ENCODE peak calls at places on chromosomes 13 and 19, in ten cellular contexts. One of them, this sample, is unnamed.

GRCh38 chr19:49355890-49356289 is 6.3 kb downstream of the TEAD2 start:
- DNase-seq in thoracic aorta: no peak
- DNase-seq in ovary: no peak
- DNase-seq in cardiac muscle cell: no peak
- DNase-seq in GM23248: no peak
- DNase-seq in uterus: peak; percentile 42
- DNase-seq in CD4-positive, CD25-positive, alpha-beta regulatory T cell: no peak
- DNase-seq in heart left ventricle: no peak
- DNase-seq in colonic mucosa: no peak
- DNase-seq in ascending aorta: no peak
- DNase-seq in this sample: no peak

GRCh38 chr13:30736461-30736860 is 1.1 kb downstream of the ALOX5AP start:
- DNase-seq in thoracic aorta: no peak
- DNase-seq in ovary: no peak
- DNase-seq in cardiac muscle cell: no peak
- DNase-seq in GM23248: no peak
- DNase-seq in uterus: no peak
- DNase-seq in CD4-positive, CD25-positive, alpha-beta regulatory T cell: no peak
- DNase-seq in heart left ventricle: no peak
- DNase-seq in colonic mucosa: no peak
- DNase-seq in ascending aorta: no peak
- DNase-seq in this sample: no peak

GRCh38 chr19:47644743-47645499 is 36.0 kb downstream of the BICRA start:
- DNase-seq in thoracic aorta: no peak
- DNase-seq in ovary: no peak
- DNase-seq in cardiac muscle cell: no peak
- DNase-seq in GM23248: no peak
- DNase-seq in uterus: no peak
- DNase-seq in CD4-positive, CD25-positive, alpha-beta regulatory T cell: no peak
- DNase-seq in heart left ventricle: no peak
- DNase-seq in colonic mucosa: no peak
- DNase-seq in ascending aorta: no peak
- DNase-seq in this sample: no peak

GRCh38 chr19:2221918-2222317 is 14.2 kb downstream of the PLEKHJ1 start:
- DNase-seq in thoracic aorta: no peak
- DNase-seq in ovary: no peak
- DNase-seq in cardiac muscle cell: peak; percentile 12
- DNase-seq in GM23248: no peak
- DNase-seq in uterus: no peak
- DNase-seq in CD4-positive, CD25-positive, alpha-beta regulatory T cell: no peak
- DNase-seq in heart left ventricle: no peak
- DNase-seq in colonic mucosa: no peak
- DNase-seq in ascending aorta: no peak
- DNase-seq in this sample: no peak

GRCh38 chr13:37342205-37342604 is 236.7 kb upstream of the CSNK1A1L start:
- DNase-seq in thoracic aorta: no peak
- DNase-seq in ovary: no peak
- DNase-seq in cardiac muscle cell: no peak
- DNase-seq in GM23248: no peak
- DNase-seq in uterus: no peak
- DNase-seq in CD4-positive, CD25-positive, alpha-beta regulatory T cell: no peak
- DNase-seq in heart left ventricle: no peak
- DNase-seq in colonic mucosa: no peak
- DNase-seq in ascending aorta: no peak
- DNase-seq in this sample: no peak

GRCh38 chr19:49861127-49861526 is 6.2 kb downstream of the PNKP start:
- DNase-seq in thoracic aorta: no peak
- DNase-seq in ovary: peak; percentile 74
- DNase-seq in cardiac muscle cell: no peak
- DNase-seq in GM23248: peak; percentile 34
- DNase-seq in uterus: peak; percentile 30
- DNase-seq in CD4-positive, CD25-positive, alpha-beta regulatory T cell: no peak
- DNase-seq in heart left ventricle: no peak
- DNase-seq in colonic mucosa: no peak
- DNase-seq in ascending aorta: no peak
- DNase-seq in this sample: peak; percentile 27

GRCh38 chr13:102700088-102701031 is 5.5 kb upstream of the METTL21C start:
- DNase-seq in thoracic aorta: no peak
- DNase-seq in ovary: no peak
- DNase-seq in cardiac muscle cell: no peak
- DNase-seq in GM23248: peak; percentile 58
- DNase-seq in uterus: peak; percentile 40
- DNase-seq in CD4-positive, CD25-positive, alpha-beta regulatory T cell: no peak
- DNase-seq in heart left ventricle: no peak
- DNase-seq in colonic mucosa: no peak
- DNase-seq in ascending aorta: no peak
- DNase-seq in this sample: no peak

GRCh38 chr19:21434967-21435544 is 38.1 kb downstream of the ZNF493 start:
- DNase-seq in thoracic aorta: no peak
- DNase-seq in ovary: no peak
- DNase-seq in cardiac muscle cell: no peak
- DNase-seq in GM23248: no peak
- DNase-seq in uterus: no peak
- DNase-seq in CD4-positive, CD25-positive, alpha-beta regulatory T cell: no peak
- DNase-seq in heart left ventricle: no peak
- DNase-seq in colonic mucosa: no peak
- DNase-seq in ascending aorta: no peak
- DNase-seq in this sample: no peak

GRCh38 chr19:18097993-18098890 is 664 bp downstream of the MAST3 start:
- DNase-seq in thoracic aorta: no peak
- DNase-seq in ovary: no peak
- DNase-seq in cardiac muscle cell: no peak
- DNase-seq in GM23248: no peak
- DNase-seq in uterus: no peak
- DNase-seq in CD4-positive, CD25-positive, alpha-beta regulatory T cell: no peak
- DNase-seq in heart left ventricle: no peak
- DNase-seq in colonic mucosa: no peak
- DNase-seq in ascending aorta: no peak
- DNase-seq in this sample: no peak

GRCh38 chr19:18100710-18101109 is 3.1 kb downstream of the MAST3 start:
- DNase-seq in thoracic aorta: no peak
- DNase-seq in ovary: no peak
- DNase-seq in cardiac muscle cell: peak; percentile 73
- DNase-seq in GM23248: no peak
- DNase-seq in uterus: no peak
- DNase-seq in CD4-positive, CD25-positive, alpha-beta regulatory T cell: no peak
- DNase-seq in heart left ventricle: no peak
- DNase-seq in colonic mucosa: no peak
- DNase-seq in ascending aorta: no peak
- DNase-seq in this sample: no peak

GRCh38 chr19:18101268-18101667 is 3.7 kb downstream of the MAST3 start:
- DNase-seq in thoracic aorta: no peak
- DNase-seq in ovary: no peak
- DNase-seq in cardiac muscle cell: no peak
- DNase-seq in GM23248: no peak
- DNase-seq in uterus: no peak
- DNase-seq in CD4-positive, CD25-positive, alpha-beta regulatory T cell: no peak
- DNase-seq in heart left ventricle: no peak
- DNase-seq in colonic mucosa: no peak
- DNase-seq in ascending aorta: no peak
- DNase-seq in this sample: no peak

GRCh38 chr19:18098891-18099622 is 1.5 kb downstream of the MAST3 start:
- DNase-seq in thoracic aorta: no peak
- DNase-seq in ovary: no peak
- DNase-seq in cardiac muscle cell: no peak
- DNase-seq in GM23248: peak; percentile 31
- DNase-seq in uterus: no peak
- DNase-seq in CD4-positive, CD25-positive, alpha-beta regulatory T cell: peak; percentile 28
- DNase-seq in heart left ventricle: no peak
- DNase-seq in colonic mucosa: no peak
- DNase-seq in ascending aorta: no peak
- DNase-seq in this sample: peak; percentile 40

GRCh38 chr19:18099623-18099995 is 2.0 kb downstream of the MAST3 start:
- DNase-seq in thoracic aorta: no peak
- DNase-seq in ovary: no peak
- DNase-seq in cardiac muscle cell: no peak
- DNase-seq in GM23248: no peak
- DNase-seq in uterus: no peak
- DNase-seq in CD4-positive, CD25-positive, alpha-beta regulatory T cell: no peak
- DNase-seq in heart left ventricle: no peak
- DNase-seq in colonic mucosa: no peak
- DNase-seq in ascending aorta: no peak
- DNase-seq in this sample: no peak
- H3K27ac ChIP-seq in thoracic aorta: no peak overlapping the region
- H3K27ac ChIP-seq in ovary: no peak overlapping the region
- H3K27ac ChIP-seq in cardiac muscle cell: no peak overlapping the region
- H3K27ac ChIP-seq in GM23248: no peak overlapping the region
- H3K27ac ChIP-seq in uterus: no peak overlapping the region
- H3K27ac ChIP-seq in CD4-positive, CD25-positive, alpha-beta regulatory T cell: peak overlapping the region; percentile 7
- H3K27ac ChIP-seq in heart left ventricle: no peak overlapping the region
- H3K27ac ChIP-seq in colonic mucosa: no peak overlapping the region
- H3K27ac ChIP-seq in ascending aorta: no peak overlapping the region
- H3K27ac ChIP-seq in this sample: peak overlapping the region; percentile 22

DNA sequence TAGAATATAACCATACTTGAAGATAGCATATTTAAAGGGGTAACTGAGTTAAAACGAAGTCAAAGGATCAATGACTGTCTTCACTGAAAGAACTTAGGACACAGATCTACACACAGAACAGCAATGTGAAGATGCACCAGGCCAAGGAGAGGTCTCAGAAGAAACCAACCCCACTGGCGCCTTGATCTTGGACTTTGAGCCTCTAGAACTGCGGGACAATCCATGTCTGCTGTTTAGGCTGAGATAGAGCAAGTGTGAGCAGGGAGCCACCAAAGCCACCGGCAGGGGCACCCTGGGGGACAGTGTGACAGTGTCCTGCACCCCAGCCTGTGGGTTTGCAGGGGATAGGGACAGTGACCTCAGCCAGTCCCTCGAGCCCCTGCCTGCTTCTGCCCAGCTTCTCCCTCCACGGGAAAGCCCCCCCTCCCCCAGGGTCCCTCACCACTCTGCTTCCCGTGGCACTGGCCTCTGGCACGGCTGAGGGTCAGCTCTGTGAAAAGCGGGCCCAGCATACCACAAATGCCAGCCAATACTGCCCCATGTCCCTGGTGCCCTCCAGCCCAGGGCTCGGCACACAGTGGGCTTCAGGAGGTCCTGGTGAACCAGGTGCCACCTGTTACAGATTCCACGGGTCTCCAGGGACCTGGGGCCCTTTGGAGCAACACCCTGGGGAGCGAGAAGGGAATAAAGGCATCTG is 40.8 kb downstream of the KLF2 start:
- DNase-seq in thoracic aorta: no peak
- DNase-seq in ovary: no peak
- DNase-seq in cardiac muscle cell: no peak
- DNase-seq in GM23248: no peak
- DNase-seq in uterus: no peak
- DNase-seq in CD4-positive, CD25-positive, alpha-beta regulatory T cell: no peak
- DNase-seq in heart left ventricle: no peak
- DNase-seq in colonic mucosa: no peak
- DNase-seq in ascending aorta: no peak
- DNase-seq in this sample: no peak
- H3K4me1 ChIP-seq in thoracic aorta: no peaks in the 10 kb centered on the region
- H3K4me1 ChIP-seq in ovary: peaks cover 8% of the 10 kb centered on the region
- H3K4me1 ChIP-seq in cardiac muscle cell: peaks cover 19% of the 10 kb centered on the region
- H3K4me1 ChIP-seq in GM23248: no peaks in the 10 kb centered on the region
- H3K4me1 ChIP-seq in uterus: no peaks in the 10 kb centered on the region
- H3K4me1 ChIP-seq in CD4-positive, CD25-positive, alpha-beta regulatory T cell: peaks cover 98% of the 10 kb centered on the region
- H3K4me1 ChIP-seq in heart left ventricle: no peaks in the 10 kb centered on the region
- H3K4me1 ChIP-seq in colonic mucosa: peaks cover 5% of the 10 kb centered on the region
- H3K4me1 ChIP-seq in ascending aorta: no peaks in the 10 kb centered on the region
- H3K4me1 ChIP-seq in this sample: peaks cover 100% of the 10 kb centered on the region

GRCh38 chr19:27867981-27868380 is 1345.0 kb downstream of the UQCRFS1 start:
- DNase-seq in thoracic aorta: no peak
- DNase-seq in ovary: no peak
- DNase-seq in cardiac muscle cell: no peak
- DNase-seq in GM23248: no peak
- DNase-seq in uterus: no peak
- DNase-seq in CD4-positive, CD25-positive, alpha-beta regulatory T cell: no peak
- DNase-seq in heart left ventricle: no peak
- DNase-seq in colonic mucosa: no peak
- DNase-seq in ascending aorta: no peak
- DNase-seq in this sample: no peak

GRCh38 chr19:27876489-27876888 is 1336.5 kb downstream of the UQCRFS1 start:
- DNase-seq in thoracic aorta: no peak
- DNase-seq in ovary: no peak
- DNase-seq in cardiac muscle cell: no peak
- DNase-seq in GM23248: no peak
- DNase-seq in uterus: no peak
- DNase-seq in CD4-positive, CD25-positive, alpha-beta regulatory T cell: no peak
- DNase-seq in heart left ventricle: no peak
- DNase-seq in colonic mucosa: no peak
- DNase-seq in ascending aorta: no peak
- DNase-seq in this sample: no peak

GRCh38 chr19:27870293-27870692 is 1342.7 kb downstream of the UQCRFS1 start:
- DNase-seq in thoracic aorta: no peak
- DNase-seq in ovary: no peak
- DNase-seq in cardiac muscle cell: no peak
- DNase-seq in GM23248: no peak
- DNase-seq in uterus: no peak
- DNase-seq in CD4-positive, CD25-positive, alpha-beta regulatory T cell: no peak
- DNase-seq in heart left ventricle: no peak
- DNase-seq in colonic mucosa: no peak
- DNase-seq in ascending aorta: no peak
- DNase-seq in this sample: no peak

GRCh38 chr19:27872370-27872769 is 1340.6 kb downstream of the UQCRFS1 start:
- DNase-seq in thoracic aorta: no peak
- DNase-seq in ovary: no peak
- DNase-seq in cardiac muscle cell: no peak
- DNase-seq in GM23248: no peak
- DNase-seq in uterus: no peak
- DNase-seq in CD4-positive, CD25-positive, alpha-beta regulatory T cell: no peak
- DNase-seq in heart left ventricle: no peak
- DNase-seq in colonic mucosa: no peak
- DNase-seq in ascending aorta: no peak
- DNase-seq in this sample: no peak
- H3K9me3 ChIP-seq in thoracic aorta: peaks cover 3% of the 10 kb centered on the region
- H3K9me3 ChIP-seq in ovary: no peaks in the 10 kb centered on the region
- H3K9me3 ChIP-seq in cardiac muscle cell: no peaks in the 10 kb centered on the region
- H3K9me3 ChIP-seq in GM23248: no peaks in the 10 kb centered on the region
- H3K9me3 ChIP-seq in uterus: no peaks in the 10 kb centered on the region
- H3K9me3 ChIP-seq in CD4-positive, CD25-positive, alpha-beta regulatory T cell: no peaks in the 10 kb centered on the region
- H3K9me3 ChIP-seq in heart left ventricle: no peaks in the 10 kb centered on the region
- H3K9me3 ChIP-seq in colonic mucosa: no peaks in the 10 kb centered on the region
- H3K9me3 ChIP-seq in ascending aorta: no peaks in the 10 kb centered on the region
- H3K9me3 ChIP-seq in this sample: peaks cover 6% of the 10 kb centered on the region

GRCh38 chr13:111383591-111384440 is 63.4 kb downstream of the TEX29 start:
- DNase-seq in thoracic aorta: no peak
- DNase-seq in ovary: no peak
- DNase-seq in cardiac muscle cell: no peak
- DNase-seq in GM23248: no peak
- DNase-seq in uterus: no peak
- DNase-seq in CD4-positive, CD25-positive, alpha-beta regulatory T cell: no peak
- DNase-seq in heart left ventricle: peak; percentile 46
- DNase-seq in colonic mucosa: no peak
- DNase-seq in ascending aorta: peak; percentile 39
- DNase-seq in this sample: no peak

GRCh38 chr13:111385182-111385857 is 64.9 kb downstream of the TEX29 start:
- DNase-seq in thoracic aorta: no peak
- DNase-seq in ovary: no peak
- DNase-seq in cardiac muscle cell: no peak
- DNase-seq in GM23248: no peak
- DNase-seq in uterus: no peak
- DNase-seq in CD4-positive, CD25-positive, alpha-beta regulatory T cell: no peak
- DNase-seq in heart left ventricle: peak; percentile 45
- DNase-seq in colonic mucosa: no peak
- DNase-seq in ascending aorta: peak; percentile 31
- DNase-seq in this sample: no peak

GRCh38 chr13:111382877-111383276 is 62.4 kb downstream of the TEX29 start:
- DNase-seq in thoracic aorta: no peak
- DNase-seq in ovary: no peak
- DNase-seq in cardiac muscle cell: no peak
- DNase-seq in GM23248: no peak
- DNase-seq in uterus: no peak
- DNase-seq in CD4-positive, CD25-positive, alpha-beta regulatory T cell: no peak
- DNase-seq in heart left ventricle: peak; percentile 29
- DNase-seq in colonic mucosa: no peak
- DNase-seq in ascending aorta: peak; percentile 38
- DNase-seq in this sample: no peak

GRCh38 chr13:111382411-111382810 is 62.0 kb downstream of the TEX29 start:
- DNase-seq in thoracic aorta: no peak
- DNase-seq in ovary: no peak
- DNase-seq in cardiac muscle cell: no peak
- DNase-seq in GM23248: no peak
- DNase-seq in uterus: no peak
- DNase-seq in CD4-positive, CD25-positive, alpha-beta regulatory T cell: no peak
- DNase-seq in heart left ventricle: no peak
- DNase-seq in colonic mucosa: no peak
- DNase-seq in ascending aorta: no peak
- DNase-seq in this sample: no peak

DNA sequence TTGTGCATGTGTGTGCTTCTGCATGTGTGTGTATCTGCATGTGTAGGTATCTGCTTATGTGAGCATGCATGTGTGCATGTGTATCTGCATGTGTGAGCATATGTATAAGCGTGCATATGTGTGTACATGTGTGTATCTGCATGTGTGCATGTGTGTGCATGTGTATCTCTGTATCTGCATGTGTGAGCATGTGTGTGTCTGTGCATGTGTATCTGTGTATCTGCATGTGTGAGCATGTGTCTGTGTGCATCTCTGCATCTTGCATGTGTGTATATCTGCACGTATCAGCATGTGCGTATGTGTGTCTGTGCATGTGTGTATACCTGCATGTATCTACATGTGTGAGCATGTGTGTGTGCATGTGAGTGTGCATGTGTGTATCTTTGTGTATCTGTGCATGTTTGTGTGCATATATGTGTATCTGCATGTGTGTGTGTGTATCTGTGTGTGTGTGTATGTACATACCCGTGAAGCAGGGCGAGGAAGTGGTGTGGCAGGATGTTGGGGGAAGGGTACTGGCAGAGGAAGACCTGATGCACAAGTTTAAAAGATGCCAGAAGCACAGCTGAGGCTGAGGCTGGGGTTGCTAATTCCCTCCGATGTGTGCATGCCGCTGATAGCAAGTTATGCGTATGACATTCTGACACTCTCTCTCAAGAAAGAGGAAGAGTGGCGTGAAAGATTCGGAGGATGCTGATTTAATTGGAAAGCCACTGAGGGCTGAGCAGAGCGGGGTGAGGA is 64.2 kb downstream of the TEX29 start:
- DNase-seq in thoracic aorta: no peak
- DNase-seq in ovary: no peak
- DNase-seq in cardiac muscle cell: no peak
- DNase-seq in GM23248: no peak
- DNase-seq in uterus: no peak
- DNase-seq in CD4-positive, CD25-positive, alpha-beta regulatory T cell: peak; percentile 29
- DNase-seq in heart left ventricle: no peak
- DNase-seq in colonic mucosa: no peak
- DNase-seq in ascending aorta: peak; percentile 37
- DNase-seq in this sample: no peak
- H3K27ac ChIP-seq in thoracic aorta: no peak overlapping the region
- H3K27ac ChIP-seq in ovary: no peak overlapping the region
- H3K27ac ChIP-seq in cardiac muscle cell: no peak overlapping the region
- H3K27ac ChIP-seq in GM23248: no peak overlapping the region
- H3K27ac ChIP-seq in uterus: no peak overlapping the region
- H3K27ac ChIP-seq in CD4-positive, CD25-positive, alpha-beta regulatory T cell: no peak overlapping the region
- H3K27ac ChIP-seq in heart left ventricle: no peak overlapping the region
- H3K27ac ChIP-seq in colonic mucosa: no peak overlapping the region
- H3K27ac ChIP-seq in ascending aorta: no peak overlapping the region
- H3K27ac ChIP-seq in this sample: no peak overlapping the region

This sample was measured in CD4-positive, alpha-beta memory T cell.